ENCODE peak calls at places on chromosomes 7 and 10, in four cellular contexts. One of them, this sample, is unnamed.

GRCh38 chr10:105770813-105771212 is 1129.7 kb downstream of the SORCS3 start:
- DNase-seq in H7: no peak
- DNase-seq in MM.1S: no peak
- DNase-seq in body of pancreas: no peak
- DNase-seq in this sample: no peak

GRCh38 chr7:86320341-86320740 is 323.4 kb upstream of the GRM3 start:
- DNase-seq in H7: no peak
- DNase-seq in MM.1S: no peak
- DNase-seq in body of pancreas: no peak
- DNase-seq in this sample: no peak

GRCh38 chr7:111364413-111364812 is 197.9 kb downstream of the IMMP2L start:
- DNase-seq in H7: no peak
- DNase-seq in MM.1S: no peak
- DNase-seq in body of pancreas: no peak
- DNase-seq in this sample: no peak

GRCh38 chr7:107785926-107786325 is 17.1 kb downstream of the SLC26A3 start:
- DNase-seq in H7: no peak
- DNase-seq in MM.1S: no peak
- DNase-seq in body of pancreas: no peak
- DNase-seq in this sample: no peak

GRCh38 chr7:54961391-54961790 is 57.4 kb upstream of the EGFR start:
- DNase-seq in H7: no peak
- DNase-seq in MM.1S: no peak
- DNase-seq in body of pancreas: no peak
- DNase-seq in this sample: no peak

GRCh38 chr7:148242271-148242801 is 348.2 kb upstream of the C7orf33 start:
- DNase-seq in H7: peak; percentile 76
- DNase-seq in MM.1S: peak; percentile 90
- DNase-seq in body of pancreas: peak; percentile 24
- DNase-seq in this sample: peak; percentile 26

GRCh38 chr7:128032605-128033235 is 1.5 kb upstream of the LRRC4 start:
- DNase-seq in H7: no peak
- DNase-seq in MM.1S: no peak
- DNase-seq in body of pancreas: no peak
- DNase-seq in this sample: no peak

GRCh38 chr10:60410970-60411369 is 21.3 kb upstream of the ANK3 start:
- DNase-seq in H7: no peak
- DNase-seq in MM.1S: no peak
- DNase-seq in body of pancreas: no peak
- DNase-seq in this sample: no peak

GRCh38 chr10:89337493-89337892 is 9.7 kb downstream of the IFIT3 start:
- DNase-seq in H7: no peak
- DNase-seq in MM.1S: no peak
- DNase-seq in body of pancreas: no peak
- DNase-seq in this sample: no peak

GRCh38 chr10:2414562-2414961 is 652.8 kb upstream of the PFKP start:
- DNase-seq in H7: no peak
- DNase-seq in MM.1S: no peak
- DNase-seq in body of pancreas: no peak
- DNase-seq in this sample: no peak

GRCh38 chr10:133309720-133310398 is 1.1 kb downstream of the ZNF511 start:
- DNase-seq in H7: no peak
- DNase-seq in MM.1S: no peak
- DNase-seq in body of pancreas: peak; percentile 76
- DNase-seq in this sample: no peak
- H3K4me3 ChIP-seq in H7: no peak overlapping the region
- H3K4me3 ChIP-seq in MM.1S: no peak overlapping the region
- H3K4me3 ChIP-seq in body of pancreas: no peak overlapping the region
- H3K4me3 ChIP-seq in this sample: no peak overlapping the region

DNA sequence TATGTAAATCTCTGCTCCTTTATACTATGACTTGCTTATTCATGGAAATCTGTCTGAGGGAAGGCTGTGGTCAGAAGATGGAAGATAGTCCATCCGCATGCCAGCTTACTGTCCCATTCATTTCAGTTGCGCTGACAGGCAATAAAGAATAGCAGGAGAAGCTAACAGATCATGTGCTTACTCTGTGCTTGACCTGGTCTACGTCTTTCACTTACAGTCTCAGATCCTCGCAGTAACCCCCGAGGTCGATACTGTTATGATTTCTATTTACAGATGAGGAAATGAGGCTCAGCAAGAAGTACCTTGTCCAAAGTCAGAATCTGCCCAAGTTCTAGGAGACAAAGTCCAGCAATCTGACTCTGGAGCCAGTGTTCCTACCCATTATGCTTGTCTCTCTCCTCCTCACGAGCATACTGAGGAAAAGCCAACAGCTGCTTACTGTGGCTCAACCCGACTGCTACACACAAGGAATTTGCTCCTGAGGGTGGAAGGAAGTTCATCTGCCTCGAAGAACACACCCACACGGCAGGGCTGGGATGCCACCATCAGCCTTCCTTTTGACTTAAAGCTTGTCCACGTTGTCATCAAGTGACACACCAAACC is 74.2 kb downstream of the MINPP1 start:
- DNase-seq in H7: no peak
- DNase-seq in MM.1S: no peak
- DNase-seq in body of pancreas: no peak
- DNase-seq in this sample: no peak
- H3K4me3 ChIP-seq in H7: no peak overlapping the region
- H3K4me3 ChIP-seq in MM.1S: no peak overlapping the region
- H3K4me3 ChIP-seq in body of pancreas: no peak overlapping the region
- H3K4me3 ChIP-seq in this sample: no peak overlapping the region

GRCh38 chr10:55630491-55631056 is 730.5 kb downstream of the ZWINT start:
- DNase-seq in H7: peak; percentile 32
- DNase-seq in MM.1S: no peak
- DNase-seq in body of pancreas: peak; percentile 19
- DNase-seq in this sample: no peak
- H3K4me3 ChIP-seq in H7: peak overlapping the region; percentile 53
- H3K4me3 ChIP-seq in MM.1S: peak overlapping the region; percentile 55
- H3K4me3 ChIP-seq in body of pancreas: no peak overlapping the region
- H3K4me3 ChIP-seq in this sample: no peak overlapping the region

GRCh38 chr7:42492895-42493294 is 255.9 kb upstream of the GLI3 start:
- DNase-seq in H7: no peak
- DNase-seq in MM.1S: no peak
- DNase-seq in body of pancreas: no peak
- DNase-seq in this sample: no peak

GRCh38 chr7:42495251-42495650 is 258.2 kb upstream of the GLI3 start:
- DNase-seq in H7: no peak
- DNase-seq in MM.1S: no peak
- DNase-seq in body of pancreas: no peak
- DNase-seq in this sample: no peak

GRCh38 chr7:42494722-42495121 is 257.7 kb upstream of the GLI3 start:
- DNase-seq in H7: no peak
- DNase-seq in MM.1S: no peak
- DNase-seq in body of pancreas: peak; percentile 16
- DNase-seq in this sample: no peak

GRCh38 chr7:42494199-42494710 is 257.2 kb upstream of the GLI3 start:
- DNase-seq in H7: no peak
- DNase-seq in MM.1S: no peak
- DNase-seq in body of pancreas: no peak
- DNase-seq in this sample: no peak

GRCh38 chr7:42493436-42494198 is 256.6 kb upstream of the GLI3 start:
- DNase-seq in H7: peak; percentile 71
- DNase-seq in MM.1S: no peak
- DNase-seq in body of pancreas: peak; percentile 58
- DNase-seq in this sample: no peak
- H3K4me3 ChIP-seq in H7: peak overlapping the region; percentile 42
- H3K4me3 ChIP-seq in MM.1S: no peak overlapping the region
- H3K4me3 ChIP-seq in body of pancreas: no peak overlapping the region
- H3K4me3 ChIP-seq in this sample: no peak overlapping the region

GRCh38 chr10:70324951-70325781 is 41.4 kb upstream of the NPFFR1 start:
- DNase-seq in H7: peak; percentile 51
- DNase-seq in MM.1S: no peak
- DNase-seq in body of pancreas: no peak
- DNase-seq in this sample: no peak

GRCh38 chr10:70321897-70322890 is 38.4 kb upstream of the NPFFR1 start:
- DNase-seq in H7: no peak
- DNase-seq in MM.1S: no peak
- DNase-seq in body of pancreas: no peak
- DNase-seq in this sample: peak; percentile 8

GRCh38 chr10:70323697-70324340 is 40.0 kb upstream of the NPFFR1 start:
- DNase-seq in H7: peak; percentile 88
- DNase-seq in MM.1S: no peak
- DNase-seq in body of pancreas: no peak
- DNase-seq in this sample: no peak

GRCh38 chr10:70324341-70324861 is 40.6 kb upstream of the NPFFR1 start:
- DNase-seq in H7: peak; percentile 76
- DNase-seq in MM.1S: no peak
- DNase-seq in body of pancreas: no peak
- DNase-seq in this sample: no peak

GRCh38 chr10:70323143-70323696 is 39.4 kb upstream of the NPFFR1 start:
- DNase-seq in H7: no peak
- DNase-seq in MM.1S: no peak
- DNase-seq in body of pancreas: no peak
- DNase-seq in this sample: peak; percentile 60
- H3K4me3 ChIP-seq in H7: no peak overlapping the region
- H3K4me3 ChIP-seq in MM.1S: no peak overlapping the region
- H3K4me3 ChIP-seq in body of pancreas: no peak overlapping the region
- H3K4me3 ChIP-seq in this sample: no peak overlapping the region

DNA sequence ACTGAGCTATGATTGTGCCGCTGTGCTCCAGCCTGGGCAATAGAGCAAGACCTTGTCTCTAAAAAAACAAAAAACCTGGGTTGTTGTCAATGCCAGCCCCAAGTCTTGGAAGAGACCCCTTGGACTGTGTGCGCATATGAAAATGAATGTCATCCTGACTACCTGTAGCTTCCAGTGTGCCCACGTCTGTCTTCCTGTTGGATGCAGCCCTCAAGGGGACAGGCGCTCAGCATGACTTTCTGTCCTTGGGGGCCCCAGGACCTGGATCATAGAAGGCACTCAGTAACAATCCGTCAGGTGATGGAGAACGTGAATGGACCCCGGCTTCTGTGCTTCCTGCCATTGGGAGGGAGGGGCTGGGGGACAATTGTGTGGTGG is 9.0 kb downstream of the PRF1 start:
- DNase-seq in H7: no peak
- DNase-seq in MM.1S: no peak
- DNase-seq in body of pancreas: no peak
- DNase-seq in this sample: no peak
- H3K4me3 ChIP-seq in H7: no peak overlapping the region
- H3K4me3 ChIP-seq in MM.1S: no peak overlapping the region
- H3K4me3 ChIP-seq in body of pancreas: no peak overlapping the region
- H3K4me3 ChIP-seq in this sample: no peak overlapping the region

DNA sequence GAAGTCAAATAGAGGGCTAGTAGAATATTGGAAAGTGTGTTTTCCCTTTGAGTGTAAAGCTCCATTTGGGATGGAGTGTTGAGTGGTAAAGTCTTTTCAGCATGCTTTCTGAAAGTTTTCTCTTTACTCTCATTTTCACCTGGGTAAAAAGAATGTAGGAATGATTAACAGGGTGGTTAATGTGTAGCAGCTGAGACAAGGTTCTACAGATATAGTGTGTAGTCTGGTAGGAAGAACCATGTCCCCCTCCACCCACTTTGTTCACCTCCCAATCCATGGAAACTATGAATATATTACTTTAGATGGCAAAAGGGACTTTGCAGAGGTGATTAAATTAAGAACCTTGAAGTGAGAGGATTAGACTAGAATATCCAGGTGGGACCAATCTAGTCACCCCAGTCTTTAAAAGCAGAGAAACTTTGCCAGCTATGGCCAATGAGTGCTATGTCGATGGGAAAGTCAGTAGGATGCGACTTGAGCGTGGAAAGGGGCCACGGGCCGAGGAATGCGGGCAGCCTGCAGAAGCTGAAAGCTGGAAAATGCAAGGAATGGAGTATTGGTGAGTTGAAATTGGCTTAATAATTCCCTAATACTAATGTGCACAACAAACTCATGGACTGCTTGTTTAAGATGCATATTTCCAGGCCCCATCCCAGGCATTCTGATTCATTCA is 166.3 kb upstream of the AHR start:
- DNase-seq in H7: no peak
- DNase-seq in MM.1S: no peak
- DNase-seq in body of pancreas: no peak
- DNase-seq in this sample: no peak
- H3K4me3 ChIP-seq in H7: no peak overlapping the region
- H3K4me3 ChIP-seq in MM.1S: no peak overlapping the region
- H3K4me3 ChIP-seq in body of pancreas: no peak overlapping the region
- H3K4me3 ChIP-seq in this sample: no peak overlapping the region

GRCh38 chr7:122305475-122306319 is 1.1 kb upstream of the FEZF1 start:
- DNase-seq in H7: peak; percentile 73
- DNase-seq in MM.1S: peak; percentile 60
- DNase-seq in body of pancreas: peak; percentile 17
- DNase-seq in this sample: no peak
- H3K4me3 ChIP-seq in H7: peak overlapping the region; percentile 41
- H3K4me3 ChIP-seq in MM.1S: peak overlapping the region; percentile 74
- H3K4me3 ChIP-seq in body of pancreas: no peak overlapping the region
- H3K4me3 ChIP-seq in this sample: no peak overlapping the region

GRCh38 chr7:79452495-79453265 is 787 bp downstream of the MAGI2 start:
- DNase-seq in H7: peak; percentile 56
- DNase-seq in MM.1S: no peak
- DNase-seq in body of pancreas: no peak
- DNase-seq in this sample: no peak

GRCh38 chr7:79452032-79452494 is 1.4 kb downstream of the MAGI2 start:
- DNase-seq in H7: peak; percentile 74
- DNase-seq in MM.1S: no peak
- DNase-seq in body of pancreas: peak; percentile 66
- DNase-seq in this sample: no peak

GRCh38 chr7:79453266-79453557 is 255 bp downstream of the MAGI2 start:
- DNase-seq in H7: no peak
- DNase-seq in MM.1S: no peak
- DNase-seq in body of pancreas: no peak
- DNase-seq in this sample: no peak

GRCh38 chr7:79453558-79454324 is at the start of gene MAGI2:
- DNase-seq in H7: peak; percentile 68
- DNase-seq in MM.1S: peak; percentile 18
- DNase-seq in body of pancreas: peak; percentile 56
- DNase-seq in this sample: no peak

GRCh38 chr7:79451580-79451979 is 1.9 kb downstream of the MAGI2 start:
- DNase-seq in H7: no peak
- DNase-seq in MM.1S: no peak
- DNase-seq in body of pancreas: no peak
- DNase-seq in this sample: no peak
- H3K4me3 ChIP-seq in H7: peak overlapping the region; percentile 66
- H3K4me3 ChIP-seq in MM.1S: peak overlapping the region; percentile 47
- H3K4me3 ChIP-seq in body of pancreas: no peak overlapping the region
- H3K4me3 ChIP-seq in this sample: no peak overlapping the region

This sample was measured in Jurkat, Clone E6-1.